ENCODE peak calls at places on chromosome 5, in five cellular contexts. O, B, P, L and N are unnamed samples.

GRCh38 chr5:32628049-32628803 is 42.9 kb downstream of the SUB1 start:
- DNase-seq in P (no peak), L (peak), O (peak), B (no peak), N (no peak)

GRCh38 chr5:43664641-43665040 is 61.7 kb downstream of the NNT start:
- DNase-seq in B (no peak), O (peak), L (peak), P (no peak), N (no peak)

GRCh38 chr5:132475939-132476852 is 14.4 kb downstream of the IRF1 start:
- DNase-seq in P (peak), O (no peak), B (no peak), L (no peak), N (no peak)

GRCh38 chr5:67361932-67362729 is 165.5 kb upstream of the CD180 start:
- DNase-seq in B (no peak), P (no peak), L (peak), O (no peak), N (no peak)

GRCh38 chr5:119300311-119300670 is 55.5 kb upstream of the TNFAIP8 start:
- DNase-seq in O (no peak), L (no peak), B (no peak), P (no peak), N (no peak)

GRCh38 chr5:27706832-27707231 is 668.4 kb upstream of the CDH9 start:
- DNase-seq in P (no peak), L (no peak), B (no peak), O (no peak), N (no peak)

GRCh38 chr5:90932052-90932699 is 373.6 kb downstream of the ADGRV1 start:
- DNase-seq in L (peak), P (peak), B (peak), O (peak), N (peak)

GRCh38 chr5:128253224-128253623 is 169.7 kb downstream of the SLC12A2 start:
- DNase-seq in L (no peak), P (no peak), B (no peak), O (no peak), N (no peak)

GRCh38 chr5:74082504-74082903 is 456.5 kb downstream of the ARHGEF28 start:
- DNase-seq in L (no peak), B (no peak), P (no peak), O (no peak), N (no peak)

GRCh38 chr5:9545959-9546851 is at the start of gene SEMA5A:
- DNase-seq in B (peak), L (peak), P (peak), O (peak), N (peak)

GRCh38 chr5:67291671-67292070 is 95.1 kb upstream of the CD180 start:
- DNase-seq in L (no peak), P (no peak), O (no peak), B (no peak), N (no peak)

GRCh38 chr5:175096469-175097185 is 347.4 kb downstream of the DRD1 start:
- DNase-seq in L (no peak), B (no peak), P (no peak), O (no peak), N (no peak)

GRCh38 chr5:87649455-87649854 is 236.7 kb upstream of the CCNH start:
- DNase-seq in O (no peak), P (no peak), L (no peak), B (no peak), N (no peak)

GRCh38 chr5:147669113-147669869 is 113.2 kb downstream of the JAKMIP2 start:
- DNase-seq in O (no peak), P (no peak), B (no peak), L (no peak), N (peak)

GRCh38 chr5:175558801-175559480 is 80.6 kb downstream of the SFXN1 start:
- DNase-seq in B (no peak), L (no peak), P (no peak), O (no peak), N (no peak)

GRCh38 chr5:95798048-95798447 is 24.5 kb downstream of the GLRX start:
- DNase-seq in O (no peak), L (no peak), P (no peak), B (no peak), N (no peak)

GRCh38 chr5:80466669-80467485 is 21.0 kb upstream of the FAM151B start:
- DNase-seq in B (no peak), P (no peak), O (peak), L (peak), N (no peak)

GRCh38 chr5:138655530-138656245 is 80.5 kb upstream of the HSPA9 start:
- DNase-seq in L (no peak), B (no peak), O (no peak), P (no peak), N (no peak)

GRCh38 chr5:118533923-118534322 is 454.4 kb downstream of the DTWD2 start:
- DNase-seq in O (no peak), P (no peak), B (no peak), L (no peak), N (no peak)

GRCh38 chr5:33563983-33564908 is 123.5 kb downstream of the TARS1 start:
- DNase-seq in B (no peak), P (no peak), L (peak), O (no peak), N (peak)

GRCh38 chr5:110351451-110351850 is 375.0 kb downstream of the TMEM232 start:
- DNase-seq in O (no peak), P (no peak), B (no peak), L (peak), N (no peak)

GRCh38 chr5:164784230-164784629 is 1278.8 kb downstream of the MAT2B start:
- DNase-seq in O (no peak), B (no peak), P (no peak), L (no peak), N (no peak)

GRCh38 chr5:125298258-125298657 is 551.8 kb upstream of the ZNF608 start:
- DNase-seq in B (peak), L (no peak), O (peak), P (no peak), N (no peak)

GRCh38 chr5:129061849-129062248 is 32.7 kb upstream of the ISOC1 start:
- DNase-seq in O (no peak), B (no peak), P (no peak), L (no peak), N (no peak)

GRCh38 chr5:92633821-92634220 is 947.2 kb downstream of the NR2F1-AS1 start:
- DNase-seq in O (peak), L (peak), P (no peak), B (no peak), N (no peak)

GRCh38 chr5:164358531-164359259 is 853.3 kb downstream of the MAT2B start:
- DNase-seq in P (no peak), B (no peak), O (peak), L (peak), N (no peak)

GRCh38 chr5:3740546-3741371 is 145.1 kb downstream of the IRX1 start:
- DNase-seq in P (no peak), O (no peak), B (no peak), L (no peak), N (no peak)

GRCh38 chr5:149128023-149128875 is 13.0 kb upstream of the ABLIM3 start:
- DNase-seq in O (peak), B (peak), P (no peak), L (peak), N (peak)

GRCh38 chr5:108074626-108075025 is 307.3 kb downstream of the FBXL17 start:
- DNase-seq in B (no peak), P (no peak), O (no peak), L (no peak), N (no peak)

GRCh38 chr5:139711067-139711851 is 63.1 kb downstream of the CXXC5 start:
- DNase-seq in L (peak), P (peak), O (peak), B (peak), N (peak)

GRCh38 chr5:149719666-149720065 is 10.4 kb upstream of the PPARGC1B start:
- DNase-seq in B (no peak), O (no peak), P (peak), L (peak), N (no peak)

GRCh38 chr5:93421498-93421897 is 159.5 kb downstream of the NR2F1-AS1 start:
- DNase-seq in O (no peak), P (no peak), B (peak), L (no peak), N (peak)

GRCh38 chr5:14100281-14100680 is 42.9 kb upstream of the TRIO start:
- DNase-seq in O (no peak), P (no peak), B (no peak), L (no peak), N (no peak)

GRCh38 chr5:72366324-72366976 is 46.3 kb downstream of the PTCD2 start:
- DNase-seq in P (peak), L (peak), O (peak), B (peak), N (peak)

GRCh38 chr5:60685700-60686099 is 14.3 kb downstream of the DEPDC1B start:
- DNase-seq in B (no peak), O (no peak), L (no peak), P (no peak), N (no peak)

GRCh38 chr5:38846379-38846967 is 661 bp downstream of the OSMR start:
- DNase-seq in P (no peak), O (peak), L (peak), B (peak), N (no peak)
- H3K9ac ChIP-seq in P (peak), O (peak), L (peak), B (no peak), N (no peak)

GRCh38 chr5:351084-351910 is 29.8 kb downstream of the AHRR start:
- DNase-seq in O (no peak), B (no peak), L (no peak), P (no peak), N (no peak)
- H3K9ac ChIP-seq in O (no peak), B (no peak), L (no peak), P (no peak), N (no peak)

DNA sequence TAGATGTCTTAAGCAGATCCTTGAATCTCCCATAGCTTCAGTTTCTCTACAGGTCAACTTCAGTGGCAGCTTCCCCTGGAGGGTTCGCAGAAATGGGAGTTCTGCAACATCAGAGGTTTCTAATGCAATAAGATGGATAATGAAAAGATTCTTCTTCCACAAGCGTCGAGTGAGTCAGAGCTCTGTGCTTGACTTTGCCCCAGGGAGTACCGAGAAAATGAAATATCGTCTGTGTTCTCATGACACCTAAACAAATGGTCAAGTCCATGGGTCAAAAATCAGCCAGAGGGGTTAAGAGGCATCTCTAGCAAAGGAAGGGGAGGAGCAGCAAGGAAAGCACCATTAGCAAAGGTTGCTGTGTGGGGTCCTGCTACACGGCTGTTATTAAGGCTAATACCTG is 3.2 kb upstream of the ADRA1B start:
- DNase-seq in L (peak), B (no peak), P (no peak), O (peak), N (no peak)
- H3K9ac ChIP-seq in L (peak), B (no peak), P (no peak), O (no peak), N (no peak)

GRCh38 chr5:178241259-178241658 is 8.7 kb upstream of the PHYKPL start:
- DNase-seq in L (no peak), P (no peak), O (no peak), B (no peak), N (no peak)
- H3K9ac ChIP-seq in L (no peak), P (no peak), O (no peak), B (no peak), N (no peak)

DNA sequence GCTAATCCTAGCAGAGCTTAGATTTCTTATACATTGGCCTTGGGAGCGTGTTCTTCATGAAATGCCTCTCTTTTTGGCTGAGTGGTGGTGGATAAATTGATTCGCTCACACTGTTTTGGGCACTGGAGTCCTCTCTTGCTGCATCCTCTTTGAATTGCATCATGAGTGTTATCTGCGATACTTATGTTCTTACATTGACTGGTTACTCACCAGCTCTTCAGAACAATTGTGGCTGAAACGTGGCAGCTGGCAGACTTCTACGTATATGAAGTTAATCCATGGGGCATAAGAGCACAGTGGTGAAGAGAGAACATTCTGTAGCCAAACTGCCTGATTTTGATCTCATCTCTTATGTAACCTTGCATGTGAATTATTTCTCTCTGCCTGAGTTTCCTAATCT is 295.0 kb downstream of the ARHGAP26 start:
- DNase-seq in O (peak), B (no peak), L (peak), P (no peak), N (no peak)
- H3K9ac ChIP-seq in O (no peak), B (no peak), L (peak), P (no peak), N (no peak)